ENCODE peak calls at places on chromosomes 1 and 21, in six cellular contexts. One of them, this sample, is unnamed.

GRCh38 chr1:21624577-21625389 is 44.4 kb downstream of the RAP1GAP start:
- DNase-seq in GM12891: no peak
- DNase-seq in H1: no peak
- DNase-seq in GM12878: no peak
- DNase-seq in K562: no peak
- DNase-seq in HepG2: no peak
- DNase-seq in this sample: no peak

GRCh38 chr1:59564192-59564891 is 250.4 kb upstream of the HOOK1 start:
- DNase-seq in GM12891: no peak
- DNase-seq in H1: no peak
- DNase-seq in GM12878: no peak
- DNase-seq in K562: no peak
- DNase-seq in HepG2: no peak
- DNase-seq in this sample: no peak

GRCh38 chr1:17550684-17551584 is 11.4 kb downstream of the ARHGEF10L start:
- DNase-seq in GM12891: no peak
- DNase-seq in H1: no peak
- DNase-seq in GM12878: no peak
- DNase-seq in K562: no peak
- DNase-seq in HepG2: no peak
- DNase-seq in this sample: no peak

GRCh38 chr1:31027693-31028526 is 37.6 kb downstream of the PUM1 start:
- DNase-seq in GM12891: peak; percentile 26
- DNase-seq in H1: no peak
- DNase-seq in GM12878: no peak
- DNase-seq in K562: peak; percentile 73
- DNase-seq in HepG2: no peak
- DNase-seq in this sample: peak; percentile 15

GRCh38 chr1:50976890-50977574 is 7.0 kb downstream of the CDKN2C start:
- DNase-seq in GM12891: peak; percentile 24
- DNase-seq in H1: no peak
- DNase-seq in GM12878: no peak
- DNase-seq in K562: peak; percentile 78
- DNase-seq in HepG2: peak; percentile 36
- DNase-seq in this sample: peak; percentile 34

GRCh38 chr1:193264313-193265065 is 78.1 kb upstream of the B3GALT2 start:
- DNase-seq in GM12891: no peak
- DNase-seq in H1: no peak
- DNase-seq in GM12878: no peak
- DNase-seq in K562: no peak
- DNase-seq in HepG2: no peak
- DNase-seq in this sample: no peak

GRCh38 chr1:183859865-183860264 is 54.9 kb downstream of the RGL1 start:
- DNase-seq in GM12891: no peak
- DNase-seq in H1: no peak
- DNase-seq in GM12878: no peak
- DNase-seq in K562: no peak
- DNase-seq in HepG2: peak; percentile 20
- DNase-seq in this sample: no peak

GRCh38 chr1:74763714-74764301 is 30.9 kb downstream of the TYW3 start:
- DNase-seq in GM12891: no peak
- DNase-seq in H1: no peak
- DNase-seq in GM12878: no peak
- DNase-seq in K562: no peak
- DNase-seq in HepG2: no peak
- DNase-seq in this sample: no peak

GRCh38 chr1:147264158-147264768 is 21.8 kb downstream of the CHD1L start:
- DNase-seq in GM12891: no peak
- DNase-seq in H1: no peak
- DNase-seq in GM12878: no peak
- DNase-seq in K562: no peak
- DNase-seq in HepG2: no peak
- DNase-seq in this sample: no peak

GRCh38 chr21:44916965-44917364 is 3.7 kb downstream of the ITGB2 start:
- DNase-seq in GM12891: no peak
- DNase-seq in H1: no peak
- DNase-seq in GM12878: no peak
- DNase-seq in K562: no peak
- DNase-seq in HepG2: no peak
- DNase-seq in this sample: no peak

GRCh38 chr1:57848406-57848805 is 424.5 kb upstream of the DAB1 start:
- DNase-seq in GM12891: no peak
- DNase-seq in H1: no peak
- DNase-seq in GM12878: no peak
- DNase-seq in K562: no peak
- DNase-seq in HepG2: no peak
- DNase-seq in this sample: no peak

GRCh38 chr1:27574871-27575831 is 28.8 kb downstream of the AHDC1 start:
- DNase-seq in GM12891: no peak
- DNase-seq in H1: no peak
- DNase-seq in GM12878: no peak
- DNase-seq in K562: peak; percentile 61
- DNase-seq in HepG2: no peak
- DNase-seq in this sample: no peak

GRCh38 chr1:1291023-1291528 is 10.8 kb downstream of the SCNN1D start:
- DNase-seq in GM12891: no peak
- DNase-seq in H1: no peak
- DNase-seq in GM12878: no peak
- DNase-seq in K562: peak; percentile 47
- DNase-seq in HepG2: no peak
- DNase-seq in this sample: no peak

GRCh38 chr1:1206376-1207253 is at the start of gene TNFRSF18:
- DNase-seq in GM12891: no peak
- DNase-seq in H1: peak; percentile 10
- DNase-seq in GM12878: no peak
- DNase-seq in K562: no peak
- DNase-seq in HepG2: no peak
- DNase-seq in this sample: no peak

GRCh38 chr1:113511269-113511668 is 121.0 kb downstream of the MAGI3 start:
- DNase-seq in GM12891: no peak
- DNase-seq in H1: no peak
- DNase-seq in GM12878: no peak
- DNase-seq in K562: no peak
- DNase-seq in HepG2: no peak
- DNase-seq in this sample: no peak

GRCh38 chr1:27435566-27436203 is 43.3 kb downstream of the GPR3 start:
- DNase-seq in GM12891: no peak
- DNase-seq in H1: no peak
- DNase-seq in GM12878: no peak
- DNase-seq in K562: no peak
- DNase-seq in HepG2: no peak
- DNase-seq in this sample: no peak

GRCh38 chr1:170711682-170712081 is 47.8 kb downstream of the PRRX1 start:
- DNase-seq in GM12891: no peak
- DNase-seq in H1: no peak
- DNase-seq in GM12878: no peak
- DNase-seq in K562: no peak
- DNase-seq in HepG2: no peak
- DNase-seq in this sample: no peak

GRCh38 chr1:67299296-67299695 is 8.4 kb upstream of the IL12RB2 start:
- DNase-seq in GM12891: no peak
- DNase-seq in H1: no peak
- DNase-seq in GM12878: no peak
- DNase-seq in K562: no peak
- DNase-seq in HepG2: no peak
- DNase-seq in this sample: no peak

GRCh38 chr21:37153193-37153934 is 80.3 kb downstream of the TTC3 start:
- DNase-seq in GM12891: no peak
- DNase-seq in H1: no peak
- DNase-seq in GM12878: no peak
- DNase-seq in K562: no peak
- DNase-seq in HepG2: peak; percentile 36
- DNase-seq in this sample: no peak

GRCh38 chr1:157134442-157134841 is 3.8 kb downstream of the ETV3 start:
- DNase-seq in GM12891: no peak
- DNase-seq in H1: no peak
- DNase-seq in GM12878: no peak
- DNase-seq in K562: no peak
- DNase-seq in HepG2: no peak
- DNase-seq in this sample: no peak

GRCh38 chr1:3883194-3883920 is 16.7 kb downstream of the C1orf174 start:
- DNase-seq in GM12891: no peak
- DNase-seq in H1: no peak
- DNase-seq in GM12878: no peak
- DNase-seq in K562: no peak
- DNase-seq in HepG2: no peak
- DNase-seq in this sample: no peak

GRCh38 chr1:112998592-112999235 is 42.7 kb upstream of the SLC16A1 start:
- DNase-seq in GM12891: no peak
- DNase-seq in H1: no peak
- DNase-seq in GM12878: no peak
- DNase-seq in K562: peak; percentile 35
- DNase-seq in HepG2: peak; percentile 31
- DNase-seq in this sample: no peak

GRCh38 chr1:170720661-170721060 is 56.7 kb downstream of the PRRX1 start:
- DNase-seq in GM12891: no peak
- DNase-seq in H1: no peak
- DNase-seq in GM12878: no peak
- DNase-seq in K562: no peak
- DNase-seq in HepG2: no peak
- DNase-seq in this sample: no peak

GRCh38 chr21:38140192-38140905 is 116.4 kb upstream of the KCNJ15 start:
- DNase-seq in GM12891: no peak
- DNase-seq in H1: no peak
- DNase-seq in GM12878: no peak
- DNase-seq in K562: no peak
- DNase-seq in HepG2: no peak
- DNase-seq in this sample: no peak

GRCh38 chr1:174999926-175000696 is at the start of gene CACYBP:
- DNase-seq in GM12891: peak; percentile 67
- DNase-seq in H1: no peak
- DNase-seq in GM12878: no peak
- DNase-seq in K562: peak; percentile 51
- DNase-seq in HepG2: peak; percentile 29
- DNase-seq in this sample: no peak
- TF ChIP-seq POLR2A in GM12891: no peak
- TF ChIP-seq POLR2A in H1: no peak
- TF ChIP-seq POLR2A in GM12878: peak; percentile 86
- TF ChIP-seq POLR2A in K562: no peak
- TF ChIP-seq POLR2A in HepG2: peak; percentile 85
- TF ChIP-seq POLR2A in this sample: no peak

DNA sequence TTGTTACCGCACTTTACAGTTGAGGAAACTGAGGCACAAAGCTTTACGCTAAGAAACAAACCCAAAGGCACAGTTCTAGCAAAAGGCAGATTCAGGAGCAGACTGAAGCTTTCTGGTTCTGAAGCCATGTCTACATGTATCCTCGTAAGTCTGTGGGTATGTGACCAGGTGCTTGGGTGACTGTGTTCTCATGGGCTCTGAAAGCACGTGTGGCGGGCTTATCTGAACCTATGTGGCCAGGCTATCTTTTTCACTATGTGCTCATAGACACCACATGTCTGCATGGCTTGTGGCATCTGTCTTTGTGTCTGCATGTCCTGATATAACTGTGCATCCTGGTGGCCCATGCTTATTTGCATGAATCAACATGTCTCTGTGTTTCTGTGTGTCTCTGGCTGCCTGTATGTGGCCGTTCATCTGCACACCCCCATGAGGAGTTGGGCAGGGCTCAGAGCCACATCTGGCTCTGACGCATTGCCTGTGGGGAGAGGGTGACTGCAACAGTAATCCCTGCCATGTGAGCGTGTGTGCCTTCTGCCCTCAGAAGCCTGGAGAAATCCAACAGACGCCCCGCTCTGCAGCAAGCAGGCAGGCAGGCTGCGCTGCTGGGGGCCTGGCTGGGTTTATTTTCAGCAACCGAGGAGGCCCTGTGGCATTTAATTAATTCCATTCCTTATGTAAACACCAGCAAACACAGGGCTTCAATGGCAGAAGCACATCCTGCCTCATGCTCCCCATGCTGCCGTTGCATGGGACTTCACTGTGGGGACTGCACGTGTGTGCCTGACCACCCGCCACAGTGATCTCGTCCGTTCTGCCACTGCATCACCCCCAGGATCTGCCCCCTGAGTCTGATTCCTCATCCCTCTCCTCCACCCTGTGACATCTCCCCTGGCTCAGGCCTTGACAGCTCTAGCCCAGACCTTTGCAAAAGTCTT is 115.4 kb downstream of the TRABD2B start:
- DNase-seq in GM12891: no peak
- DNase-seq in H1: no peak
- DNase-seq in GM12878: no peak
- DNase-seq in K562: no peak
- DNase-seq in HepG2: no peak
- DNase-seq in this sample: no peak
- TF ChIP-seq TAF1 in GM12891: no peak
- TF ChIP-seq TAF1 in H1: no peak
- TF ChIP-seq TAF1 in GM12878: no peak
- TF ChIP-seq TAF1 in K562: no peak
- TF ChIP-seq TAF1 in HepG2: no peak
- TF ChIP-seq TAF1 in this sample: no peak

DNA sequence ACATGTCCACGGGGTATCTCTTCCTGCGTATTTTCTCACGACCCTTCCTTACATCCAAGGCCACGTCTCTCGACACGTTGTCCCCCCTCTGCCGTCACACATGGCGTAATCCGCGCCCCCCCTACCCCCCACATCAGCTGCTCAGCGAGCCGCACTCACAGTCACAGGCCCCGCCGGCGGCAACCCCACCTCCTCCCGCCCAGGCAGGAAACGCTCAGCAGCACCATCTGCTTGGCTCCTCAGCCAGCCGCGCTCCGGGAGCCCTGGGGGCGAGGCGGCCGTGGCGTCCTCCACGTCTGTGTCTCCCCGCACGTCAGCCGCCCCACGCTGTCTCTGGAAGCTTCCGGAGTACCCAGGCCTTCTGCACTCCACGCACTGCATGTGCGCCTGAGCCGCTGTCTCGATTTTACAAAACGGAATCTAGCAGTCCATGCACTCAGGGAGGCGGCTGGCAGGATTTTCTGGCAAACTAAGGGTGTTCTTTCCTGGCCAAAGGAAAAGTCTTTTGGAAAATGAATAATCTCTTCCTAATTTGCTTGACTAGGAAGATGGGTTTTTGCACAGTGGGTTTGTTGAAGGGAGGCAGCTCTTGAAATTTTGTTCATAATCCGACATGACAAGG is 64.5 kb downstream of the SIK1 start:
- DNase-seq in GM12891: peak; percentile 87
- DNase-seq in H1: no peak
- DNase-seq in GM12878: no peak
- DNase-seq in K562: no peak
- DNase-seq in HepG2: no peak
- DNase-seq in this sample: peak; percentile 81
- TF ChIP-seq POLR2AphosphoS5 in GM12891: no peak
- TF ChIP-seq POLR2AphosphoS5 in H1: no peak
- TF ChIP-seq POLR2AphosphoS5 in GM12878: no peak
- TF ChIP-seq POLR2AphosphoS5 in K562: no peak
- TF ChIP-seq POLR2AphosphoS5 in HepG2: no peak
- TF ChIP-seq POLR2AphosphoS5 in this sample: no peak

DNA sequence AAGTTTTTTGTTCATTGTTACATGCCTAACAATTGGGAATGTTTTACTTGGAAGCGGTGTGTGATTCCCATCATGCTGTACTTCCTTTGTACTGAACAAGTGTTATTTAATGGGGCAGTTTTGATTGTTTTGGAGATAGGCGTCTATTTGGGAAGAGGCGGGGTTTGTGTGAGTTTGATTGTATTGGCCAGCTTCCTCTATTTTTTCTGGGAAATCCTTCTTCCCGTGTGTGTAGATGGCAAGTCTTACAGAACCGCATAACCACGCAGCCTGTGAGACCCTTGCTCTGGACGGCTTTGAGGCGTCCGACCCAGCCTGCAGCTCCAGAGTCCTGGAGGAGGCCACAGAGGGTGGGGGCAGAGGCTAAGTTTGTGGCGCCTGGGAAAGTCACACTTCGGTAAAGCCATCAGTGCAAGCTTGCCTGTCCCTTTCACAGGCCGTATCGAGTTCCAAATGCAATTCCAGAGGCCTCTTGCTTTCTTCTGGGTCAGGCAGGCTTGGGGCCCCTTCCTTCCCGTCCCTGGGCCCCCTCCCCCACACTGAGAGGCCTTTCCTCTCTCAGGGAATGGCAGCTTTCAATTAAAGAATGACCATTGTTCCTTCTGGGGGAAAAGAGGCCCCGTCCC is 210.3 kb downstream of the TOMM20 start:
- DNase-seq in GM12891: no peak
- DNase-seq in H1: no peak
- DNase-seq in GM12878: no peak
- DNase-seq in K562: no peak
- DNase-seq in HepG2: no peak
- DNase-seq in this sample: no peak
- TF ChIP-seq POLR2A in GM12891: no peak
- TF ChIP-seq POLR2A in H1: no peak
- TF ChIP-seq POLR2A in GM12878: no peak
- TF ChIP-seq POLR2A in K562: no peak
- TF ChIP-seq POLR2A in HepG2: no peak
- TF ChIP-seq POLR2A in this sample: no peak

This sample was measured in GM12892.